ENCODE peak calls at places on chromosome 4, in five cellular contexts. X, N, R, T and O are unnamed samples.

GRCh38 chr4:83139514-83140156 is 25.1 kb upstream of the PLAC8 start:
- DNase-seq in R (no peak), T (no peak), X (no peak), N (no peak), O (no peak)

GRCh38 chr4:104294811-104295210 is 199.9 kb downstream of the CXXC4 start:
- DNase-seq in X (no peak), T (no peak), N (no peak), R (no peak), O (no peak)

GRCh38 chr4:185734930-185735329 is 77.1 kb downstream of the SORBS2 start:
- DNase-seq in N (no peak), T (no peak), X (no peak), R (no peak), O (no peak)

GRCh38 chr4:4541040-4541631 is 712 bp downstream of the STX18 start:
- DNase-seq in T (no peak), R (no peak), N (peak; percentile 48), X (no peak), O (peak; percentile 58)

GRCh38 chr4:1604706-1605205 is 79.4 kb downstream of the FAM53A start:
- DNase-seq in T (no peak), R (no peak), X (no peak), N (no peak), O (peak; percentile 35)

GRCh38 chr4:102037566-102037965 is 247.0 kb downstream of the BANK1 start:
- DNase-seq in R (no peak), N (no peak), X (no peak), T (no peak), O (no peak)

GRCh38 chr4:146417822-146418221 is 103.9 kb downstream of the SLC10A7 start:
- DNase-seq in T (no peak), X (no peak), R (no peak), N (no peak), O (no peak)

GRCh38 chr4:1378559-1379231 is 27.5 kb downstream of the NKX1-1 start:
- DNase-seq in R (peak; percentile 0), T (no peak), N (no peak), X (no peak), O (peak; percentile 71)

GRCh38 chr4:127905029-127905428 is 24.3 kb downstream of the PLK4 start:
- DNase-seq in T (no peak), N (no peak), R (no peak), X (no peak), O (no peak)

GRCh38 chr4:128379860-128380259 is 92.2 kb upstream of the PGRMC2 start:
- DNase-seq in N (peak; percentile 54), X (no peak), T (no peak), R (no peak), O (peak; percentile 57)

GRCh38 chr4:133588306-133588705 is 439.2 kb downstream of the PCDH10 start:
- DNase-seq in N (no peak), T (no peak), R (no peak), X (no peak), O (no peak)

GRCh38 chr4:1462768-1463075 is 56.5 kb upstream of the NKX1-1 start:
- DNase-seq in N (peak; percentile 40), T (no peak), R (no peak), X (no peak), O (peak; percentile 72)

GRCh38 chr4:111475001-111475400 is 670.3 kb upstream of the FAM241A start:
- DNase-seq in T (no peak), N (no peak), R (no peak), X (no peak), O (no peak)

GRCh38 chr4:134160211-134160610 is 41.4 kb downstream of the PABPC4L start:
- DNase-seq in T (no peak), R (no peak), X (no peak), N (no peak), O (no peak)

GRCh38 chr4:86306816-86307215 is 53.0 kb downstream of the MAPK10 start:
- DNase-seq in N (no peak), R (no peak), X (no peak), T (no peak), O (no peak)

GRCh38 chr4:8345053-8345945 is 75.7 kb downstream of the HTRA3 start:
- DNase-seq in X (no peak), N (no peak), R (no peak), T (no peak), O (no peak)

GRCh38 chr4:5824635-5825034 is 68.3 kb downstream of the CRMP1 start:
- DNase-seq in R (no peak), T (no peak), X (no peak), N (no peak), O (no peak)

GRCh38 chr4:106864231-106864630 is 171.9 kb downstream of the DKK2 start:
- DNase-seq in N (no peak), R (no peak), X (no peak), T (peak; percentile 4), O (no peak)

GRCh38 chr4:152015597-152016324 is 255.0 kb upstream of the GATB start:
- DNase-seq in R (no peak), X (no peak), N (no peak), T (no peak), O (no peak)

GRCh38 chr4:78031457-78031856 is 25.7 kb upstream of the FRAS1 start:
- DNase-seq in T (no peak), R (no peak), N (no peak), X (no peak), O (no peak)

GRCh38 chr4:8133897-8134542 is 24.6 kb downstream of the ABLIM2 start:
- DNase-seq in N (no peak), T (no peak), X (no peak), R (no peak), O (no peak)

GRCh38 chr4:25875281-25875745 is 12.5 kb upstream of the SEL1L3 start:
- DNase-seq in R (no peak), X (no peak), N (no peak), T (no peak), O (no peak)